ENCODE peak calls at places on chromosomes 6 and 20, in five cellular contexts. J, O, I, N and S are unnamed samples. For H4K20me1, the result is how much of the 10 kb centered on the place peaks cover.

GRCh38 chr6:161594412-161594811 is 320.6 kb upstream of the AGPAT4 start:
- DNase-seq in J (no peak), O (no peak), I (no peak), N (no peak), S (no peak)

GRCh38 chr20:1368448-1369199 is 24.2 kb downstream of the FKBP1A start:
- DNase-seq in J (no peak), O (no peak), I (no peak), N (peak), S (no peak)

GRCh38 chr20:35171753-35172433 is at the start of gene PROCR:
- DNase-seq in J (peak), O (peak), I (no peak), N (peak), S (peak)

GRCh38 chr6:37303891-37304503 is 46.1 kb upstream of the TMEM217 start:
- DNase-seq in J (peak), O (peak), I (peak), N (peak), S (peak)

GRCh38 chr20:20017852-20018245 is 687 bp downstream of the NAA20 start:
- DNase-seq in J (no peak), O (no peak), I (peak), N (peak), S (peak)

GRCh38 chr20:40636486-40636885 is 52.5 kb downstream of the MAFB start:
- DNase-seq in J (no peak), O (no peak), I (no peak), N (no peak), S (no peak)

GRCh38 chr6:79076160-79076559 is 1.9 kb downstream of the PHIP start:
- DNase-seq in J (no peak), O (no peak), I (peak), N (no peak), S (no peak)

GRCh38 chr6:15621203-15622044 is 41.4 kb downstream of the DTNBP1 start:
- DNase-seq in J (peak), O (no peak), I (no peak), N (no peak), S (no peak)

GRCh38 chr20:55354700-55355099 is 650.6 kb downstream of the CBLN4 start:
- DNase-seq in J (peak), O (no peak), I (no peak), N (no peak), S (no peak)

GRCh38 chr6:1215023-1215422 is 96.9 kb upstream of the FOXQ1 start:
- DNase-seq in J (no peak), O (no peak), I (no peak), N (no peak), S (no peak)

GRCh38 chr6:69887026-69887425 is 20.7 kb downstream of the COL19A1 start:
- DNase-seq in J (no peak), O (no peak), I (no peak), N (no peak), S (no peak)

GRCh38 chr6:47743744-47744143 is 38.1 kb upstream of the OPN5 start:
- DNase-seq in J (no peak), O (no peak), I (no peak), N (peak), S (no peak)

GRCh38 chr6:836276-836853 is 143.4 kb upstream of the EXOC2 start:
- DNase-seq in J (no peak), O (no peak), I (no peak), N (peak), S (no peak)

GRCh38 chr6:32816746-32817204 is at the start of gene HLA-DOB:
- DNase-seq in J (no peak), O (peak), I (peak), N (peak), S (no peak)

GRCh38 chr6:14131579-14131978 is 14.0 kb downstream of the CD83 start:
- DNase-seq in J (no peak), O (no peak), I (no peak), N (no peak), S (no peak)

GRCh38 chr6:118383924-118384323 is 164.2 kb upstream of the PLN start:
- DNase-seq in J (no peak), O (no peak), I (no peak), N (no peak), S (no peak)

GRCh38 chr6:166494757-166495486 is 91.6 kb downstream of the RAMACL start:
- DNase-seq in J (no peak), O (no peak), I (no peak), N (no peak), S (no peak)

GRCh38 chr6:74578339-74578738 is 627.5 kb downstream of the COL12A1 start:
- DNase-seq in J (no peak), O (no peak), I (no peak), N (peak), S (no peak)

GRCh38 chr6:18350271-18350670 is 36.9 kb upstream of the RNF144B start:
- DNase-seq in J (no peak), O (no peak), I (no peak), N (no peak), S (no peak)

GRCh38 chr6:133567656-133568055 is 321.3 kb upstream of the TCF21 start:
- DNase-seq in J (no peak), O (no peak), I (no peak), N (peak), S (no peak)

GRCh38 chr6:133571681-133572080 is 317.2 kb upstream of the TCF21 start:
- DNase-seq in J (no peak), O (no peak), I (no peak), N (no peak), S (no peak)

GRCh38 chr6:133568970-133569889 is 319.7 kb upstream of the TCF21 start:
- DNase-seq in J (peak), O (peak), I (peak), N (peak), S (no peak)
- TF ChIP-seq CTCF in J (peak), O (peak), I (peak), N (peak), S (peak)

DNA sequence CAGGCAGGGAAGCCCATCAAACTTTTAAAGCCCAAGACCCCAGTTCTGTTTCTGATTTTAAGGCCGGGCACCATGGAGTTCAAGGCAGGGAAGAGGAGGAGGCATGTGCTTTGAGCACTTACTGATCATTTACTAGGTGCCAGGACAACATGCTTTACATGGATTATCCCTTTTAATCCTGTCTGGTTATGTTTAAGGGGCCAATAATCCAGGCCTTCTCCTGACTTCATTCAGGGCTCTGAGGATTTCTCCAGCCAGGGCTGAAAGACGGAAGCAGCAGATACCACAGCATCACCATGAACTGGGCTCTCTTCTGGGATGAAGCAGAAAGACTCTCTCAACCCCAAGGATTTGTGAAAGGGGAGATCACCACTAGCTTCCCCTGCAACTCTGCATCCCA is 4.1 kb downstream of the CCND3 start:
- DNase-seq in J (no peak), O (no peak), I (no peak), N (no peak), S (no peak)
- H4K20me1 ChIP-seq in J (under half), O (under half), I (under half), N (under half), S (under half)

GRCh38 chr6:111565316-111566221 is 40.1 kb downstream of the TRAF3IP2 start:
- DNase-seq in J (no peak), O (no peak), I (peak), N (peak), S (peak)
- TF ChIP-seq CTCF in J (peak), O (peak), I (peak), N (no peak), S (peak)

DNA sequence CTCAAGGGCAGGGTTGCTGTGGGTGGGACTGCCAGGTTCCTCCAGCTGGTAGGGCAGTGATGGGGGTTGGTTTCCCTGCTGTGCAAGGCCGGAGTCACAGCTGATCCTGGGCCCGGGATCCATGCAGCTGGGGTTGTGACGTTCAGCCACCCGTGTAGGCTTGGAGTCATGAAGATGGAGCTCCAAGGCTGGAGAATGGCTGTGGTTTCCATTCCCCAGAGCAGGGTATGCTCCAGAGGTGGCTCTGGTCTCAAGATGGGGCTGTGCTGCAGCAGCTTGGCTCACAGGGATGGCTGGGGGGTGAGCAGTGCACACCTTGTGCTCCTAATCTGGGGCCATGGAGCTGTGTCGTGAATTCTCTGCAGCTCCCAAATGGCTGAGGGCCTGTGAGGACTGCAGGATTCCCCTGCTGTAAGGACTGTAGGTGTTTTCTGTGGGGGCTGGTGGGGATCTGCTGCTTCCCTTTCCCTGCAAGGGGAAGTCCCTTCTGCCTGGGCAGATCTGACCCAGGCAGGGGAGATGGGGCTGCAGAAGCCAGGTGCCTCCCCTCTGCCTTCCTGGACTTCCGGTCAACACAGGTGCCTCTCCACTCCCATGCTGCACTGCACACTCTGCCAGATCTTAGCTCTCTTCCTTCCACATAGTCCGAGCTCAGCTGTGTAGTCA is 15.9 kb downstream of the KIF25 start:
- DNase-seq in J (no peak), O (no peak), I (no peak), N (no peak), S (no peak)
- H4K20me1 ChIP-seq in J (under half), O (under half), I (under half), N (under half), S (under half)